ENCODE peak calls at places on chromosomes 13 and 19, in nine cellular contexts. O is effector CD4-positive, alpha-beta T cell; D is CD8-positive, alpha-beta T cell; V is activated T-helper 1 cell treated with Interleukin-2 at 50 U/mL for 16 hours; L is stimulated activated CD8-positive, alpha-beta memory T cell treated with anti-CD3 and anti-CD28 coated beads, Interleukin-4, amount 100 ng/mL, for 24 hours; Q is activated naive CD4-positive, alpha-beta T cell; J is amniotic stem cell; B is A549; S is GM03348. A is an unnamed sample.
A peak's percentile ranks its signal among the peaks of the same experiment; 100 is the strongest.

GRCh38 chr19:12126707-12127106 is 13.4 kb downstream of the ZNF20 start:
- DNase-seq in Q (no peak), V (no peak), L (no peak), D (no peak), O (no peak), S (peak; percentile 50), J (no peak), B (no peak), A (peak; percentile 67)

GRCh38 chr19:12668937-12669271 is 2.3 kb downstream of the WDR83 start:
- DNase-seq in Q (peak; percentile 32), S (peak; percentile 83), B (no peak), L (peak; percentile 47), O (peak; percentile 69), J (peak; percentile 40), V (peak; percentile 41), D (no peak), A (peak; percentile 71)

GRCh38 chr19:369876-370275 is 25.3 kb upstream of the MIER2 start:
- DNase-seq in L (no peak), B (no peak), S (no peak), J (no peak), Q (no peak), O (no peak), D (no peak), V (no peak), A (no peak)

GRCh38 chr13:95615539-95615938 is 29.0 kb downstream of the DZIP1 start:
- DNase-seq in O (no peak), Q (no peak), V (no peak), J (no peak), L (no peak), S (no peak), D (no peak), B (no peak), A (no peak)

GRCh38 chr19:18507021-18507726 is 14.7 kb downstream of the ELL start:
- DNase-seq in L (no peak), D (no peak), Q (no peak), J (no peak), O (no peak), V (peak; percentile 15), B (no peak), S (no peak), A (no peak)

GRCh38 chr13:113118328-113119021 is 4.1 kb upstream of the F10 start:
- DNase-seq in J (no peak), D (no peak), L (no peak), O (no peak), B (no peak), V (no peak), S (no peak), Q (no peak), A (no peak)

GRCh38 chr19:18763674-18764590 is 27.2 kb downstream of the COMP start:
- DNase-seq in B (no peak), L (no peak), O (no peak), V (no peak), J (no peak), S (peak; percentile 92), D (no peak), Q (no peak), A (no peak)

GRCh38 chr19:41386442-41386841 is 10.1 kb downstream of the TMEM91 start:
- DNase-seq in L (no peak), J (no peak), S (no peak), Q (no peak), D (no peak), B (no peak), O (no peak), V (no peak), A (no peak)

GRCh38 chr13:75263741-75264407 is 218.1 kb downstream of the TBC1D4 start:
- DNase-seq in L (no peak), J (no peak), V (no peak), O (no peak), B (no peak), Q (no peak), D (no peak), S (peak; percentile 20), A (no peak)

GRCh38 chr13:109743706-109744453 is 42.5 kb downstream of the IRS2 start:
- DNase-seq in J (peak; percentile 11), S (peak; percentile 56), L (no peak), Q (no peak), B (peak; percentile 6), V (no peak), O (no peak), D (no peak), A (no peak)

GRCh38 chr19:56603829-56604228 is 8.7 kb downstream of the ZNF71 start:
- DNase-seq in S (no peak), B (no peak), V (no peak), D (no peak), Q (no peak), J (no peak), O (no peak), L (no peak), A (no peak)

GRCh38 chr13:49998714-49999624 is 2.1 kb downstream of the TRIM13 start:
- DNase-seq in V (no peak), L (no peak), Q (no peak), S (no peak), D (no peak), B (no peak), J (no peak), O (no peak), A (no peak)

GRCh38 chr13:109547942-109548860 is 238.2 kb downstream of the IRS2 start:
- DNase-seq in S (no peak), V (no peak), Q (no peak), D (no peak), B (no peak), J (no peak), O (no peak), L (no peak), A (no peak)

GRCh38 chr13:31793246-31793645 is 53.9 kb downstream of the RXFP2 start:
- DNase-seq in L (no peak), S (peak; percentile 48), V (no peak), B (no peak), O (no peak), D (no peak), Q (no peak), J (peak; percentile 11), A (no peak)

GRCh38 chr13:59094149-59094548 is 1069.6 kb downstream of the DIAPH3 start:
- DNase-seq in Q (no peak), D (no peak), L (no peak), S (no peak), J (no peak), V (no peak), B (no peak), O (no peak), A (no peak)

GRCh38 chr19:32831611-32832010 is 38.0 kb downstream of the SLC7A9 start:
- DNase-seq in Q (no peak), O (no peak), L (no peak), S (no peak), V (no peak), B (no peak), J (no peak), D (no peak), A (no peak)

GRCh38 chr13:74243637-74244526 is 109.7 kb upstream of the KLF12 start:
- DNase-seq in S (peak; percentile 53), L (no peak), D (no peak), B (no peak), V (no peak), Q (no peak), J (no peak), O (no peak), A (no peak)

GRCh38 chr19:42273407-42274064 is 4.5 kb downstream of the CIC start:
- DNase-seq in O (no peak), D (no peak), B (no peak), L (no peak), V (no peak), S (no peak), Q (no peak), J (no peak), A (no peak)

GRCh38 chr19:3830841-3831589 is 37.8 kb downstream of the ZFR2 start:
- DNase-seq in B (no peak), Q (no peak), L (no peak), O (no peak), J (no peak), S (no peak), V (no peak), D (no peak), A (peak; percentile 41)

GRCh38 chr13:30121244-30121643 is 186.1 kb downstream of the KATNAL1 start:
- DNase-seq in O (no peak), S (no peak), L (no peak), V (no peak), B (no peak), J (no peak), D (no peak), Q (no peak), A (no peak)

GRCh38 chr19:35739275-35740107 is 2.8 kb downstream of the IGFLR1 start:
- DNase-seq in Q (no peak), B (no peak), J (no peak), V (no peak), O (no peak), D (no peak), S (no peak), L (no peak), A (no peak)

GRCh38 chr19:5913739-5914357 is at the start of gene CAPS:
- DNase-seq in B (peak; percentile 26), L (no peak), Q (no peak), O (no peak), D (no peak), S (peak; percentile 67), V (no peak), J (no peak), A (no peak)

GRCh38 chr13:47934371-47934770 is 66.7 kb downstream of the SUCLA2 start:
- DNase-seq in S (no peak), J (no peak), Q (no peak), D (no peak), B (no peak), O (no peak), V (no peak), L (no peak), A (no peak)

GRCh38 chr13:37701972-37702371 is 103.4 kb upstream of the POSTN start:
- DNase-seq in B (peak; percentile 1), Q (no peak), D (no peak), J (peak; percentile 41), S (peak; percentile 78), V (no peak), O (no peak), L (no peak), A (no peak)

GRCh38 chr19:29421186-29421525 is 104.6 kb upstream of the VSTM2B start:
- DNase-seq in J (no peak), S (no peak), V (no peak), Q (no peak), L (no peak), O (no peak), B (no peak), D (no peak), A (no peak)

GRCh38 chr19:869245-870177 is 10.0 kb downstream of the CFD start:
- DNase-seq in J (peak; percentile 90), D (no peak), V (no peak), O (no peak), L (no peak), B (peak; percentile 66), Q (no peak), S (peak; percentile 92), A (no peak)

GRCh38 chr13:77698211-77699058 is 948 bp downstream of the SLAIN1 start:
- DNase-seq in L (peak; percentile 20), Q (peak; percentile 20), S (peak; percentile 20), V (peak; percentile 18), J (no peak), D (peak; percentile 29), B (no peak), O (peak; percentile 34), A (peak; percentile 61)